ENCODE peak calls at places on chromosome X, in ten cellular contexts. M is fibroblast of lung, W is SK-N-SH, Z is left ventricle myocardium inferior, L is kidney, U is tibial artery, E is mammary epithelial cell, J is body of pancreas, R is cardiac muscle cell, O is psoas muscle. F is an unnamed sample. For H3K4me1, the result is how much of the 10 kb centered on the place peaks cover.

GRCh38 chrX:41605144-41605543 is 83.6 kb upstream of the GPR34 start:
- DNase-seq in M (no peak), W (no peak), Z (no peak), L (no peak), U (no peak), E (no peak), J (no peak), R (no peak), O (no peak), F (no peak)

GRCh38 chrX:106802388-106803275 is at the start of gene TBC1D8B:
- DNase-seq in M (peak), W (peak), Z (peak), L (peak), U (peak), E (peak), J (peak), R (peak), O (peak), F (peak)

GRCh38 chrX:15769300-15769954 is 20.9 kb upstream of the ZRSR2 start:
- DNase-seq in M (no peak), W (no peak), Z (no peak), L (no peak), U (no peak), E (no peak), J (no peak), R (no peak), O (no peak), F (no peak)

GRCh38 chrX:109533005-109533404 is 3.6 kb upstream of the NXT2 start:
- DNase-seq in M (no peak), W (no peak), Z (no peak), L (no peak), U (no peak), E (no peak), J (no peak), R (no peak), O (no peak), F (no peak)

GRCh38 chrX:66046612-66047235 is 6.8 kb upstream of the VSIG4 start:
- DNase-seq in M (no peak), W (no peak), Z (no peak), L (no peak), U (no peak), E (no peak), J (no peak), R (no peak), O (no peak), F (no peak)

GRCh38 chrX:104307341-104307740 is 52.6 kb upstream of the ESX1 start:
- DNase-seq in M (no peak), W (no peak), Z (no peak), L (no peak), U (no peak), E (no peak), J (no peak), R (no peak), O (no peak), F (no peak)

GRCh38 chrX:156004256-156004655 is 6.8 kb downstream of the IL9R start:
- DNase-seq in M (no peak), W (no peak), Z (no peak), L (no peak), U (no peak), E (no peak), J (no peak), R (no peak), O (no peak), F (no peak)

GRCh38 chrX:68703369-68703768 is 55.9 kb downstream of the STARD8 start:
- DNase-seq in M (no peak), W (no peak), Z (peak), L (no peak), U (no peak), E (no peak), J (no peak), R (no peak), O (no peak), F (no peak)

GRCh38 chrX:37921758-37922157 is 74.4 kb upstream of the DYNLT3 start:
- DNase-seq in M (peak), W (no peak), Z (no peak), L (no peak), U (no peak), E (peak), J (no peak), R (no peak), O (no peak), F (no peak)

GRCh38 chrX:3939967-3940610 is 226.6 kb upstream of the PRKX start:
- DNase-seq in M (peak), W (peak), Z (no peak), L (no peak), U (no peak), E (peak), J (peak), R (peak), O (no peak), F (no peak)

GRCh38 chrX:55007633-55008032 is 7.5 kb downstream of the APEX2 start:
- DNase-seq in M (peak), W (no peak), Z (no peak), L (no peak), U (no peak), E (peak), J (peak), R (no peak), O (no peak), F (no peak)

GRCh38 chrX:115898382-115899001 is 272.1 kb upstream of the AGTR2 start:
- DNase-seq in M (no peak), W (peak), Z (no peak), L (peak), U (no peak), E (peak), J (peak), R (peak), O (peak), F (no peak)

GRCh38 chrX:137428777-137429564 is 137.0 kb upstream of the ZIC3 start:
- DNase-seq in M (no peak), W (no peak), Z (no peak), L (peak), U (no peak), E (no peak), J (no peak), R (peak), O (no peak), F (no peak)

GRCh38 chrX:24148535-24149345 is 789 bp upstream of the ZFX start:
- DNase-seq in M (peak), W (peak), Z (no peak), L (no peak), U (no peak), E (no peak), J (no peak), R (no peak), O (no peak), F (no peak)

GRCh38 chrX:6941041-6941440 is 206.5 kb upstream of the STS start:
- DNase-seq in M (peak), W (no peak), Z (no peak), L (no peak), U (no peak), E (no peak), J (no peak), R (no peak), O (no peak), F (no peak)

GRCh38 chrX:40546870-40547269 is 33.9 kb upstream of the ATP6AP2 start:
- DNase-seq in M (no peak), W (no peak), Z (no peak), L (no peak), U (no peak), E (no peak), J (no peak), R (no peak), O (no peak), F (no peak)

GRCh38 chrX:137425273-137425902 is 140.5 kb upstream of the ZIC3 start:
- DNase-seq in M (no peak), W (no peak), Z (no peak), L (no peak), U (no peak), E (no peak), J (no peak), R (peak), O (no peak), F (no peak)

GRCh38 chrX:149372861-149373260 is 132.2 kb downstream of the IDS start:
- DNase-seq in M (no peak), W (no peak), Z (no peak), L (no peak), U (no peak), E (peak), J (no peak), R (peak), O (no peak), F (no peak)

GRCh38 chrX:31603411-31604120 is 531.7 kb upstream of the FTHL17 start:
- DNase-seq in M (peak), W (no peak), Z (no peak), L (no peak), U (no peak), E (no peak), J (no peak), R (no peak), O (no peak), F (no peak)

GRCh38 chrX:111282141-111282540 is 11.9 kb upstream of the CAPN6 start:
- DNase-seq in M (no peak), W (no peak), Z (no peak), L (no peak), U (no peak), E (no peak), J (no peak), R (no peak), O (no peak), F (no peak)

GRCh38 chrX:138748480-138748879 is 37.0 kb upstream of the FGF13 start:
- DNase-seq in M (peak), W (no peak), Z (no peak), L (no peak), U (no peak), E (no peak), J (no peak), R (peak), O (no peak), F (no peak)

GRCh38 chrX:151151668-151152267 is 24.6 kb upstream of the GPR50 start:
- DNase-seq in M (peak), W (peak), Z (no peak), L (no peak), U (no peak), E (peak), J (peak), R (peak), O (no peak), F (no peak)

GRCh38 chrX:54043696-54044125 is 562 bp downstream of the PHF8 start:
- DNase-seq in M (no peak), W (peak), Z (peak), L (no peak), U (no peak), E (peak), J (peak), R (peak), O (no peak), F (peak)

GRCh38 chrX:21741378-21741777 is 16.5 kb downstream of the SMPX start:
- DNase-seq in M (no peak), W (no peak), Z (no peak), L (no peak), U (no peak), E (no peak), J (no peak), R (no peak), O (no peak), F (no peak)

GRCh38 chrX:132940727-132941162 is 17.7 kb downstream of the HS6ST2 start:
- DNase-seq in M (no peak), W (peak), Z (no peak), L (no peak), U (no peak), E (no peak), J (no peak), R (peak), O (no peak), F (no peak)
- TF ChIP-seq CTCF in M (peak), W (no peak), Z (no peak), L (no peak), U (no peak), E (peak), J (no peak), R (no peak), O (no peak), F (no peak)

DNA sequence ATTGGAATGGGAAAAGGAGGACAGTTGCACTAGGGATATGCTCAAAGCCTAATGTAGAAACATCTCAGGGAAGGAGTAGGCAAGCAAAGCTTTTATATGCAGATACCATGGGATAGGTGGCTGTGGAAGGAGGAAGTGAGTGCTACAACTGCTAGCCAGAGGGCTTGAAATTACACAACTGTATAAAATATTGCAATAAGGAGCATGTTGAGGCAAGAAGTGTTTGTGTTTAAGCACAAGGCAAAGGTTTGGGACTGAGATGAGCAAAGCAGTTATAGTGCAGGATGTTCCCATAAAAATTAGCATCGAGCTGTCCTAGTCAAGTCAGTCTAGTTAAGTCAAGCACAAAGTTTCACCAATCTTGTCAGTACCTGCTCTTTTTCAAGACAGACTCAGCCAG is 35.6 kb upstream of the DCAF8L1 start:
- DNase-seq in M (no peak), W (no peak), Z (no peak), L (no peak), U (no peak), E (peak), J (no peak), R (no peak), O (no peak), F (no peak)
- H3K27ac ChIP-seq in M (no peak), W (no peak), Z (no peak), L (no peak), U (no peak), E (no peak), J (no peak), R (no peak), O (no peak), F (no peak)

GRCh38 chrX:120677017-120677652 is 47.3 kb upstream of the C1GALT1C1 start:
- DNase-seq in M (no peak), W (no peak), Z (no peak), L (no peak), U (no peak), E (no peak), J (no peak), R (no peak), O (no peak), F (no peak)
- H3K4me1 ChIP-seq in M (under half), W (under half), Z (under half), L (under half), U (under half), E (under half), J (under half), R (under half), O (under half), F (under half)

DNA sequence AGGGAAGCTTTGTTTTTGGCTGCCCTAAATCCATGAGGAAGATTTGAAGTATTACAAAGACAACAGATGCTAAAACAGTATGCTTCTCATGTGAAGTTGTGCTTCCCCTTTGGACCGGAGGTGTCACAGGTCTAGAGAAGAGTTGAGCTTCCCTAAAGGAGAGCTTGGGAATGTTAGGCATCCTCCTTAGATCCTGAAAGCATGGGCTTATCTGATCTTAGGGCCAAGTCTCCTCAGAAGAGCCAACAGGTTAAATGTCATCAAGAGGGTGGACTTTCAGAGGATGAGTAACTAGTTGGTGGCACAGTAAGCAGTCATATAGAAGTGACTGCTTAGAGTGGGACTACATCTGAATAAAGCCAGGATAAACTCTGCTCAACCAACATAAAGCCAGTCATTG is 205.4 kb downstream of the RPA4 start:
- DNase-seq in M (no peak), W (no peak), Z (no peak), L (no peak), U (no peak), E (no peak), J (no peak), R (no peak), O (no peak), F (no peak)
- TF ChIP-seq CTCF in M (no peak), W (no peak), Z (no peak), L (no peak), U (no peak), E (no peak), J (no peak), R (no peak), O (no peak), F (no peak)

GRCh38 chrX:153766098-153766817 is 2.2 kb downstream of the PLXNB3 start:
- DNase-seq in M (peak), W (peak), Z (no peak), L (peak), U (no peak), E (peak), J (peak), R (peak), O (peak), F (peak)

GRCh38 chrX:153765138-153766079 is 1.4 kb downstream of the PLXNB3 start:
- DNase-seq in M (no peak), W (peak), Z (no peak), L (peak), U (no peak), E (no peak), J (peak), R (no peak), O (peak), F (peak)

GRCh38 chrX:153763989-153764755 is at the start of gene PLXNB3:
- DNase-seq in M (peak), W (peak), Z (peak), L (peak), U (peak), E (peak), J (peak), R (peak), O (peak), F (peak)

GRCh38 chrX:153763298-153763932 is 634 bp upstream of the PLXNB3 start:
- DNase-seq in M (no peak), W (no peak), Z (no peak), L (no peak), U (peak), E (no peak), J (peak), R (no peak), O (peak), F (peak)

DNA sequence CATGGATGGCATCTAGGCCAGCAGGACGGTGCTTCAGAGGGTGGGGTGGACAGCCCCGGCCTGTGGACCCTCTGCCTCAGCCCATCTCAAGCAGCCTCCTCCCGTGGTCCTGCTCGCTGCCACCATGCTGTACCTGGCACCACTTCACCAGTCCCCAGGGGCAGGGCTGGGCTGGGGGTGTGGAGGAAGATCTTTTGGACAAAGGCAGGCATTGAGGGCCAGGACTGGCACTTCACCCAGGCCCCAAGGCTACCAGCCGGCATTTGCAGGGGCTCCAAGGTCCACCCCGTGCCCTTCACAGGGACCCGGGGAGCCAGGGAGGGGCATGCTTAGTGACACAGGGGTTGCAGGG is 713 bp downstream of the PLXNB3 start:
- DNase-seq in M (no peak), W (peak), Z (no peak), L (no peak), U (no peak), E (no peak), J (no peak), R (no peak), O (no peak), F (no peak)
- H3K27ac ChIP-seq in M (no peak), W (no peak), Z (peak), L (no peak), U (no peak), E (no peak), J (peak), R (no peak), O (no peak), F (peak)

GRCh38 chrX:13008189-13008533 is 33.3 kb downstream of the TMSB4X start:
- DNase-seq in M (no peak), W (no peak), Z (no peak), L (no peak), U (no peak), E (no peak), J (no peak), R (no peak), O (no peak), F (no peak)
- H3K4me1 ChIP-seq in M (under half), W (under half), Z (under half), L (under half), U (under half), E (under half), J (under half), R (under half), O (under half), F (under half)

GRCh38 chrX:17359500-17359899 is 15.5 kb upstream of the NHS start:
- DNase-seq in M (peak), W (no peak), Z (no peak), L (no peak), U (no peak), E (peak), J (no peak), R (no peak), O (no peak), F (no peak)

GRCh38 chrX:17355976-17356375 is 19.0 kb upstream of the NHS start:
- DNase-seq in M (no peak), W (no peak), Z (no peak), L (no peak), U (no peak), E (no peak), J (no peak), R (no peak), O (no peak), F (no peak)

DNA sequence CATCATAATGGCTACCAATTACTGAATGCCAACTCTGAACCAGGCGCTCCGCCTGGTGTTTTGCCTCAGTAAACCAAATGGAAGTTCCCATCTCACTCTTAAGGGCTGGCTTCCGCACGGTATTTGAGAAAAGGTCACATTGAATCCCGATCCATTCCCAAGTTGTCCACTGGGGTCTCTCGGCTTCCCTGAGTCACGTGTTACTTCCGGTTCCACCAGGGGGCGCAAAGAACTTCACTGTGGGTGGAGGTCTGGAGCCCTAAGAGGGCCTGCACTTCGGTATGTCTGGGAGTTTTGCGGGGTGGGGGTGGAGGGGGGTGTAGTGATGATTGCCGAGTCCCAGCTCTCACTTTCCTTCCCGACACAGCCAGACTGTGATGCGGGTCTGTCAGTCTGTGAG is 13.4 kb upstream of the NHS start:
- DNase-seq in M (no peak), W (peak), Z (no peak), L (no peak), U (no peak), E (no peak), J (no peak), R (no peak), O (no peak), F (no peak)
- TF ChIP-seq CTCF in M (peak), W (peak), Z (no peak), L (peak), U (no peak), E (peak), J (no peak), R (no peak), O (no peak), F (no peak)

GRCh38 chrX:8044861-8045434 is 117.7 kb upstream of the PNPLA4 start:
- DNase-seq in M (peak), W (no peak), Z (no peak), L (no peak), U (no peak), E (peak), J (no peak), R (no peak), O (no peak), F (no peak)

GRCh38 chrX:8048466-8048865 is 121.3 kb upstream of the PNPLA4 start:
- DNase-seq in M (no peak), W (no peak), Z (no peak), L (no peak), U (no peak), E (no peak), J (no peak), R (no peak), O (no peak), F (no peak)

GRCh38 chrX:8043121-8043520 is 115.9 kb upstream of the PNPLA4 start:
- DNase-seq in M (no peak), W (no peak), Z (no peak), L (no peak), U (no peak), E (peak), J (no peak), R (no peak), O (no peak), F (no peak)

GRCh38 chrX:8042304-8042703 is 115.1 kb upstream of the PNPLA4 start:
- DNase-seq in M (no peak), W (peak), Z (no peak), L (no peak), U (no peak), E (peak), J (no peak), R (no peak), O (no peak), F (no peak)

DNA sequence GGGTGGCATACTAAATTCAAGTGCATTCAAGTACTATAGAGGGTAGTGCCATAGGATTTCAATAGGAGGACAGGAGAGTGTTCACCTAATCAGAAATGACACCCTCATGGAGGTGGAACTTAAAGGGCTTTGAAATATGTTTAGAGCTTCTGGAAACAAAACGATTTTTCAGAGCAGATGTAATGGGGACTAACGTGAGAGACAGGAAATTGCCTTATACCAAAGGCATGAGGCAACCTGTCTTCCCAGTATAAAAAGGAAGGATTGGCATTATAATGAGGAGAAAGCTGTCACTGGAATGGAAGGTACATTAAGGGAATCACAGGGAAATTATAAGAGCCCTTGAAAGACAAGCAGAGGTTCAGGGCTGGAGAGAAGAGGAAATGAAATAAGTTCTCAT is 116.3 kb upstream of the PNPLA4 start:
- DNase-seq in M (no peak), W (no peak), Z (no peak), L (no peak), U (no peak), E (peak), J (no peak), R (no peak), O (no peak), F (no peak)
- H3K27ac ChIP-seq in M (no peak), W (no peak), Z (no peak), L (no peak), U (no peak), E (no peak), J (no peak), R (no peak), O (no peak), F (no peak)

F was measured in upper lobe of right lung.